ENCODE peak calls at places on chromosomes 6 and 20, in ten cellular contexts. X is ovary; E is fibroblast of lung; C is CD8-positive, alpha-beta T cell; S is PC-9; M is lower leg skin; W is skeletal muscle cell; Y is astrocyte of the spinal cord; N is AG04449; R is adrenal gland. V is an unnamed sample.

GRCh38 chr6:22896716-22897115 is 327.4 kb downstream of the HDGFL1 start:
- DNase-seq in X (no peak), E (no peak), C (no peak), S (no peak), M (no peak), W (no peak), Y (no peak), N (no peak), R (no peak), V (no peak)

GRCh38 chr20:24971702-24972101 is 20.8 kb downstream of the APMAP start:
- DNase-seq in X (no peak), E (no peak), C (no peak), S (no peak), M (peak), W (no peak), Y (no peak), N (no peak), R (no peak), V (no peak)

GRCh38 chr6:104625536-104625935 is 234.2 kb downstream of the HACE1 start:
- DNase-seq in X (no peak), E (peak), C (no peak), S (peak), M (no peak), W (peak), Y (peak), N (peak), R (no peak), V (no peak)

GRCh38 chr20:5642155-5642981 is 107.8 kb upstream of the SHLD1 start:
- DNase-seq in X (no peak), E (no peak), C (no peak), S (peak), M (no peak), W (no peak), Y (peak), N (no peak), R (peak), V (peak)

GRCh38 chr6:39446909-39447308 is 124.4 kb upstream of the KCNK16 start:
- DNase-seq in X (no peak), E (peak), C (no peak), S (no peak), M (no peak), W (no peak), Y (peak), N (no peak), R (no peak), V (no peak)

GRCh38 chr20:3751664-3752385 is 15.7 kb downstream of the ADISSP start:
- DNase-seq in X (no peak), E (peak), C (peak), S (no peak), M (no peak), W (no peak), Y (no peak), N (no peak), R (peak), V (no peak)

GRCh38 chr20:61549865-61550264 is 297.8 kb downstream of the CDH4 start:
- DNase-seq in X (no peak), E (no peak), C (no peak), S (no peak), M (no peak), W (no peak), Y (no peak), N (no peak), R (no peak), V (no peak)

GRCh38 chr20:50676888-50677287 is 14.5 kb downstream of the RIPOR3 start:
- DNase-seq in X (no peak), E (no peak), C (no peak), S (no peak), M (no peak), W (no peak), Y (no peak), N (no peak), R (no peak), V (no peak)

GRCh38 chr6:159490298-159490937 is 202.6 kb downstream of the SOD2 start:
- DNase-seq in X (no peak), E (no peak), C (no peak), S (no peak), M (no peak), W (no peak), Y (no peak), N (no peak), R (peak), V (no peak)

GRCh38 chr6:47631248-47632196 is 66.9 kb upstream of the ADGRF4 start:
- DNase-seq in X (no peak), E (peak), C (no peak), S (peak), M (no peak), W (no peak), Y (peak), N (no peak), R (no peak), V (peak)

GRCh38 chr20:62062661-62063600 is 2.8 kb downstream of the TAF4 start:
- DNase-seq in X (no peak), E (no peak), C (no peak), S (no peak), M (no peak), W (no peak), Y (no peak), N (no peak), R (no peak), V (no peak)

GRCh38 chr6:104653786-104654185 is 205.9 kb downstream of the HACE1 start:
- DNase-seq in X (no peak), E (no peak), C (no peak), S (no peak), M (no peak), W (no peak), Y (no peak), N (no peak), R (no peak), V (no peak)

GRCh38 chr20:41047975-41048305 is 19.3 kb downstream of the TOP1 start:
- DNase-seq in X (no peak), E (no peak), C (no peak), S (peak), M (no peak), W (no peak), Y (peak), N (no peak), R (no peak), V (no peak)

GRCh38 chr20:41048475-41049242 is 20.0 kb downstream of the TOP1 start:
- DNase-seq in X (no peak), E (no peak), C (no peak), S (no peak), M (no peak), W (no peak), Y (peak), N (no peak), R (no peak), V (no peak)

GRCh38 chr20:41046716-41047115 is 18.1 kb downstream of the TOP1 start:
- DNase-seq in X (no peak), E (peak), C (no peak), S (no peak), M (no peak), W (no peak), Y (peak), N (no peak), R (no peak), V (no peak)

GRCh38 chr20:41045680-41046079 is 17.1 kb downstream of the TOP1 start:
- DNase-seq in X (no peak), E (no peak), C (no peak), S (no peak), M (no peak), W (no peak), Y (no peak), N (no peak), R (no peak), V (no peak)

GRCh38 chr20:41047279-41047974 is 18.8 kb downstream of the TOP1 start:
- DNase-seq in X (no peak), E (no peak), C (no peak), S (no peak), M (no peak), W (no peak), Y (no peak), N (no peak), R (no peak), V (no peak)
- H3K4me3 ChIP-seq in X (no peak), E (no peak), C (peak), S (peak), M (no peak), W (no peak), Y (no peak), N (no peak), R (no peak), V (no peak)

GRCh38 chr6:12293234-12293930 is 3.2 kb downstream of the EDN1 start:
- DNase-seq in X (no peak), E (no peak), C (no peak), S (no peak), M (no peak), W (no peak), Y (no peak), N (no peak), R (no peak), V (no peak)
- H3K4me3 ChIP-seq in X (no peak), E (no peak), C (no peak), S (no peak), M (no peak), W (no peak), Y (no peak), N (no peak), R (no peak), V (no peak)

GRCh38 chr20:17542993-17543412 is 11.8 kb upstream of the BFSP1 start:
- DNase-seq in X (peak), E (peak), C (no peak), S (no peak), M (no peak), W (no peak), Y (peak), N (peak), R (peak), V (no peak)
- H3K4me3 ChIP-seq in X (no peak), E (peak), C (no peak), S (no peak), M (no peak), W (no peak), Y (no peak), N (no peak), R (no peak), V (no peak)

GRCh38 chr6:108591040-108591816 is 30.5 kb downstream of the FOXO3 start:
- DNase-seq in X (no peak), E (no peak), C (no peak), S (no peak), M (no peak), W (no peak), Y (no peak), N (no peak), R (no peak), V (no peak)

GRCh38 chr6:108594640-108595039 is 33.9 kb downstream of the FOXO3 start:
- DNase-seq in X (no peak), E (no peak), C (no peak), S (no peak), M (no peak), W (no peak), Y (no peak), N (no peak), R (no peak), V (peak)

GRCh38 chr6:108588586-108588985 is 27.9 kb downstream of the FOXO3 start:
- DNase-seq in X (no peak), E (peak), C (no peak), S (no peak), M (no peak), W (no peak), Y (peak), N (no peak), R (no peak), V (no peak)

GRCh38 chr6:108589244-108589730 is 28.6 kb downstream of the FOXO3 start:
- DNase-seq in X (peak), E (peak), C (no peak), S (peak), M (peak), W (peak), Y (peak), N (no peak), R (peak), V (peak)

GRCh38 chr6:108592371-108593337 is 31.9 kb downstream of the FOXO3 start:
- DNase-seq in X (no peak), E (peak), C (peak), S (peak), M (peak), W (peak), Y (peak), N (no peak), R (no peak), V (peak)
- H3K4me3 ChIP-seq in X (peak), E (no peak), C (no peak), S (no peak), M (no peak), W (no peak), Y (no peak), N (no peak), R (no peak), V (no peak)

GRCh38 chr6:16583151-16583762 is 178.0 kb downstream of the ATXN1 start:
- DNase-seq in X (no peak), E (no peak), C (no peak), S (no peak), M (no peak), W (no peak), Y (no peak), N (no peak), R (no peak), V (no peak)

GRCh38 chr6:16582437-16583150 is 178.7 kb downstream of the ATXN1 start:
- DNase-seq in X (no peak), E (peak), C (no peak), S (no peak), M (no peak), W (no peak), Y (no peak), N (no peak), R (no peak), V (no peak)

GRCh38 chr6:16585805-16586204 is 175.5 kb downstream of the ATXN1 start:
- DNase-seq in X (no peak), E (no peak), C (no peak), S (no peak), M (no peak), W (peak), Y (no peak), N (no peak), R (peak), V (no peak)
- H3K4me3 ChIP-seq in X (no peak), E (no peak), C (no peak), S (no peak), M (no peak), W (no peak), Y (no peak), N (no peak), R (no peak), V (no peak)

DNA sequence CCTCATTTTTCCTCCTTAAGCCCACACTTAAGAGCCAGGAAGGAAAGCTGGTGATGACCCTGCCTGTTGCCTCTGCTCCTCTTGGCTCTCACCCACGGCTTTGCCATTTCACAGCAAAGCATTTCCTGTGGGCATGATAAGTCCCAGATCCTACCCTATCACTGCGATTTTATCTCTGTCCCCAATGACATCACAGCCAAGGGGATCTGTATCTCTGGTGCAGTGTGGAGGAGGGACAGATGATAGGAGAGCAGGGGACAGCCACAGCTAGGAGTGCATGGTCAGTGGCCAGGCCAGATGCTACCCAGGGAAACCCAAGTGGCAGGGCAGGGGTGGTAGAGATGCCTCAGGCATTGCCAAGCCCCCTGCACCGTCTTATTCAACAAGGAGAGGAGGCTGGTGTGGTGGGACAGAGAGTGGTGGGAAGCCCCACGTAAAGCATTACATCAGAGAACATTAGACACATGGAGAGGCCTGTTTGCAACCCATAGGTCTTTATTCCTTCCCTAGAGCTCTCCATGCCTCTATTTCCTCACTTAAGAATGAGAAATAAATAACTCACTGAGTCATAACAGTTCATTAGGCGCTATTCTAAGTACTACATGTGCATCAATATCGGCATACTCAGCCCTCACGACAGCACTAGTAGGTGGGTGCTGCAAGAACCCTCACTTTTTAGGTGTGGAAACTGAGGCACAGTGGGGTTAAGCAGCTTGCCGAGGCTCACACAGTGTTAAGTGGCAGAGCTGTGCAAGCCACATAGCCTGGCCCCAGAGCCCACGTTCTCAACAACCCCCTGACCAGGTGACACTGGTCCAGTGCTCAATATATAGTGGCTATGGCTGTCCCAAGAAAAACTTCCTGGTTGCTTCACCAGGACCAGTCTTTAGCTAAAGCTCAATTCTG is 4.6 kb downstream of the TFEB start:
- DNase-seq in X (no peak), E (no peak), C (no peak), S (no peak), M (no peak), W (no peak), Y (no peak), N (no peak), R (peak), V (no peak)
- H3K4me3 ChIP-seq in X (no peak), E (no peak), C (no peak), S (no peak), M (no peak), W (no peak), Y (no peak), N (no peak), R (no peak), V (no peak)

DNA sequence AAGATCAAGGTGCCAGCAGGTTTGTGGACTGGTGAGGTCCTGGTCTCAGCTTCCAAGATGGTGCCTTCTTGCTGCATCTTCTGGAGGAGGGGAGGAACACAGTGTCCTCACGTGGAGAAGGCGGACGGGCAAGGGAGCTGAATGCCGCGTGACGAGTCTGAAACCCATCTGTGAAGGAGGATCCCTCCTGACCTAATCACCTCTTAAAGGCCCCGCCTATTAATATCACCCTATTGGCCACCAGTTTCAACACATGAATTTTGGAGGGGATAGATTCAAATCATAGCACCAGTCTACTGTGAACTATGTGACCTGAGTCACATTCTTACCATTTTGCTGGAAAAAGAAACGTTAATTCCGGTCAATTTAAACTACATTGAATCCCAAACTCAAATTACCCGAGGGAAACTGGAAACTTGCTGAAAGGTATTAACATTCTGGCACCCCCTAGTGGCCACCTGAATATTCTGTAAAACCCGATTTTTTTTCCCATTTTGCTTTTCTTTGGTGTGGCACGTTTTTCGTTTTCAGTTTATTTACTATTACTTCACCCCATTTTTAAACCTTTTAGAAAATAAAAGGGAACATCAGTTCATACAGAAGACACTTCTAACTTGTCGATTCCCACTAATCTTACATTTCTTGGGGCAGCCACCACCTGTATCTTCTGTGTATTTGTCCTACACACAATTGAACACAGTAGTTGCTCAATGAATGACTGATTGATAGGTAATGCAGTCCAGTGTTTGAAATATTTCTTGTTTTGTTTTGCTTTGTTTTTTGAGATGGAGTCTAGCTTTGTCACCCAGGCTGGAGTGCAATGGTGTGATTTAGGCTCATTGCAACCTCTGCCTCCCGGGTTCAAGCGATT is 17.9 kb upstream of the CCDC170 start:
- DNase-seq in X (peak), E (peak), C (no peak), S (peak), M (no peak), W (no peak), Y (peak), N (no peak), R (peak), V (no peak)
- H3K4me3 ChIP-seq in X (no peak), E (no peak), C (no peak), S (no peak), M (no peak), W (no peak), Y (no peak), N (no peak), R (no peak), V (no peak)